ENCODE peak calls at places on chromosomes 3 and 15, in seven cellular contexts. One of them, this sample, is unnamed. For H3K36me3, the result is how much of the 10 kb centered on the place peaks cover.

GRCh38 chr3:168847293-168847883 is 751.7 kb upstream of the GOLIM4 start:
- DNase-seq in cardiac muscle cell: peak
- DNase-seq in spleen: no peak
- DNase-seq in Peyer's patch: peak
- DNase-seq in prostate gland: no peak
- DNase-seq in hepatocyte: peak
- DNase-seq in RWPE2: no peak
- DNase-seq in this sample: peak

GRCh38 chr15:81038975-81039607 is 38.4 kb downstream of the TLNRD1 start:
- DNase-seq in cardiac muscle cell: peak
- DNase-seq in spleen: no peak
- DNase-seq in Peyer's patch: no peak
- DNase-seq in prostate gland: peak
- DNase-seq in hepatocyte: peak
- DNase-seq in RWPE2: no peak
- DNase-seq in this sample: no peak

GRCh38 chr3:187626581-187626980 is 43.6 kb downstream of the SST start:
- DNase-seq in cardiac muscle cell: no peak
- DNase-seq in spleen: no peak
- DNase-seq in Peyer's patch: no peak
- DNase-seq in prostate gland: no peak
- DNase-seq in hepatocyte: no peak
- DNase-seq in RWPE2: no peak
- DNase-seq in this sample: no peak

GRCh38 chr3:25872200-25872877 is 82.4 kb downstream of the OXSM start:
- DNase-seq in cardiac muscle cell: no peak
- DNase-seq in spleen: no peak
- DNase-seq in Peyer's patch: no peak
- DNase-seq in prostate gland: no peak
- DNase-seq in hepatocyte: no peak
- DNase-seq in RWPE2: no peak
- DNase-seq in this sample: no peak

GRCh38 chr3:15860014-15860934 is 62.5 kb upstream of the ANKRD28 start:
- DNase-seq in cardiac muscle cell: peak
- DNase-seq in spleen: peak
- DNase-seq in Peyer's patch: peak
- DNase-seq in prostate gland: peak
- DNase-seq in hepatocyte: peak
- DNase-seq in RWPE2: peak
- DNase-seq in this sample: peak

GRCh38 chr3:8595252-8595934 is 49.2 kb downstream of the SSUH2 start:
- DNase-seq in cardiac muscle cell: no peak
- DNase-seq in spleen: no peak
- DNase-seq in Peyer's patch: no peak
- DNase-seq in prostate gland: no peak
- DNase-seq in hepatocyte: no peak
- DNase-seq in RWPE2: no peak
- DNase-seq in this sample: no peak

GRCh38 chr3:183710231-183710630 is 12.6 kb downstream of the YEATS2 start:
- DNase-seq in cardiac muscle cell: no peak
- DNase-seq in spleen: no peak
- DNase-seq in Peyer's patch: no peak
- DNase-seq in prostate gland: no peak
- DNase-seq in hepatocyte: no peak
- DNase-seq in RWPE2: no peak
- DNase-seq in this sample: no peak

GRCh38 chr3:58531956-58532355 is 5.0 kb downstream of the ACOX2 start:
- DNase-seq in cardiac muscle cell: no peak
- DNase-seq in spleen: no peak
- DNase-seq in Peyer's patch: no peak
- DNase-seq in prostate gland: no peak
- DNase-seq in hepatocyte: no peak
- DNase-seq in RWPE2: no peak
- DNase-seq in this sample: no peak

GRCh38 chr15:67501836-67502461 is 19.0 kb upstream of the C15orf61 start:
- DNase-seq in cardiac muscle cell: no peak
- DNase-seq in spleen: no peak
- DNase-seq in Peyer's patch: no peak
- DNase-seq in prostate gland: no peak
- DNase-seq in hepatocyte: no peak
- DNase-seq in RWPE2: no peak
- DNase-seq in this sample: no peak

GRCh38 chr3:51024765-51025681 is 350.3 kb downstream of the DOCK3 start:
- DNase-seq in cardiac muscle cell: no peak
- DNase-seq in spleen: peak
- DNase-seq in Peyer's patch: peak
- DNase-seq in prostate gland: peak
- DNase-seq in hepatocyte: peak
- DNase-seq in RWPE2: no peak
- DNase-seq in this sample: no peak

GRCh38 chr3:142925140-142925539 is 36.3 kb upstream of the PCOLCE2 start:
- DNase-seq in cardiac muscle cell: no peak
- DNase-seq in spleen: no peak
- DNase-seq in Peyer's patch: no peak
- DNase-seq in prostate gland: no peak
- DNase-seq in hepatocyte: no peak
- DNase-seq in RWPE2: no peak
- DNase-seq in this sample: no peak

GRCh38 chr15:38843736-38844590 is 279.3 kb upstream of the RASGRP1 start:
- DNase-seq in cardiac muscle cell: peak
- DNase-seq in spleen: no peak
- DNase-seq in Peyer's patch: no peak
- DNase-seq in prostate gland: no peak
- DNase-seq in hepatocyte: peak
- DNase-seq in RWPE2: no peak
- DNase-seq in this sample: no peak

GRCh38 chr3:24678441-24678865 is 183.8 kb upstream of the THRB start:
- DNase-seq in cardiac muscle cell: peak
- DNase-seq in spleen: no peak
- DNase-seq in Peyer's patch: no peak
- DNase-seq in prostate gland: no peak
- DNase-seq in hepatocyte: peak
- DNase-seq in RWPE2: peak
- DNase-seq in this sample: no peak

GRCh38 chr3:46898321-46899150 is 21.0 kb downstream of the PTH1R start:
- DNase-seq in cardiac muscle cell: no peak
- DNase-seq in spleen: peak
- DNase-seq in Peyer's patch: no peak
- DNase-seq in prostate gland: no peak
- DNase-seq in hepatocyte: no peak
- DNase-seq in RWPE2: peak
- DNase-seq in this sample: no peak

DNA sequence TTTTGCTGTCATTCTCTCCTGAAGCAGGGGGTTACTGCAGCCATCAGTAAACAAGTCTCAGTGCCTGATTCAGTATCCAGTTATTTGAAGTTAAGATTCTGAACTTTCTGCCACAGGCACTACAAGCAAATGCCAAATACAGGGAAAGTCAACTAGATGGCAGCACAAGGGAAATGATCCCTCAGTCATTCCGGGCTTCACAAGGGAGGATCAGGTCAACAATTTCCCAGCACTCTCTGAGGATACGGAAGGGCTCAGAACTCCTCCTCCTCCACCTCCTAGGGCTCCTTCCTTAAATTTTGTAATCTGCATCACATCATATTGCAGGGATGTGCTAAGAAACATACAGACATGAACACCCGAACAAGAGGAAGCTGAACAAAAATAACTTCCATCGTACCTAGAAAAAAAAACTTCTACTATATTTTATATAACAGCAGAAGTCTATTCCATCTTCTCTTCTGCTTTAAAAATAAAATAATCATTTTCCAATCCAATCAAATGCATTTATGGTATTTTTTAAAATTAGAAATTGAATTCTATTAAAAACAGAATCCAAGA is 187.1 kb downstream of the FMN1 start:
- DNase-seq in cardiac muscle cell: peak
- DNase-seq in spleen: no peak
- DNase-seq in Peyer's patch: no peak
- DNase-seq in prostate gland: no peak
- DNase-seq in hepatocyte: peak
- DNase-seq in RWPE2: no peak
- DNase-seq in this sample: no peak
- H3K4me3 ChIP-seq in cardiac muscle cell: no peak
- H3K4me3 ChIP-seq in spleen: no peak
- H3K4me3 ChIP-seq in Peyer's patch: no peak
- H3K4me3 ChIP-seq in prostate gland: no peak
- H3K4me3 ChIP-seq in hepatocyte: no peak
- H3K4me3 ChIP-seq in RWPE2: no peak
- H3K4me3 ChIP-seq in this sample: no peak

GRCh38 chr3:57402675-57403074 is 110.2 kb upstream of the ASB14 start:
- DNase-seq in cardiac muscle cell: no peak
- DNase-seq in spleen: no peak
- DNase-seq in Peyer's patch: no peak
- DNase-seq in prostate gland: no peak
- DNase-seq in hepatocyte: no peak
- DNase-seq in RWPE2: no peak
- DNase-seq in this sample: no peak

GRCh38 chr3:57391767-57392166 is 99.3 kb upstream of the ASB14 start:
- DNase-seq in cardiac muscle cell: no peak
- DNase-seq in spleen: no peak
- DNase-seq in Peyer's patch: no peak
- DNase-seq in prostate gland: no peak
- DNase-seq in hepatocyte: peak
- DNase-seq in RWPE2: no peak
- DNase-seq in this sample: peak

GRCh38 chr3:57393957-57394356 is 101.5 kb upstream of the ASB14 start:
- DNase-seq in cardiac muscle cell: no peak
- DNase-seq in spleen: no peak
- DNase-seq in Peyer's patch: no peak
- DNase-seq in prostate gland: no peak
- DNase-seq in hepatocyte: no peak
- DNase-seq in RWPE2: no peak
- DNase-seq in this sample: no peak

DNA sequence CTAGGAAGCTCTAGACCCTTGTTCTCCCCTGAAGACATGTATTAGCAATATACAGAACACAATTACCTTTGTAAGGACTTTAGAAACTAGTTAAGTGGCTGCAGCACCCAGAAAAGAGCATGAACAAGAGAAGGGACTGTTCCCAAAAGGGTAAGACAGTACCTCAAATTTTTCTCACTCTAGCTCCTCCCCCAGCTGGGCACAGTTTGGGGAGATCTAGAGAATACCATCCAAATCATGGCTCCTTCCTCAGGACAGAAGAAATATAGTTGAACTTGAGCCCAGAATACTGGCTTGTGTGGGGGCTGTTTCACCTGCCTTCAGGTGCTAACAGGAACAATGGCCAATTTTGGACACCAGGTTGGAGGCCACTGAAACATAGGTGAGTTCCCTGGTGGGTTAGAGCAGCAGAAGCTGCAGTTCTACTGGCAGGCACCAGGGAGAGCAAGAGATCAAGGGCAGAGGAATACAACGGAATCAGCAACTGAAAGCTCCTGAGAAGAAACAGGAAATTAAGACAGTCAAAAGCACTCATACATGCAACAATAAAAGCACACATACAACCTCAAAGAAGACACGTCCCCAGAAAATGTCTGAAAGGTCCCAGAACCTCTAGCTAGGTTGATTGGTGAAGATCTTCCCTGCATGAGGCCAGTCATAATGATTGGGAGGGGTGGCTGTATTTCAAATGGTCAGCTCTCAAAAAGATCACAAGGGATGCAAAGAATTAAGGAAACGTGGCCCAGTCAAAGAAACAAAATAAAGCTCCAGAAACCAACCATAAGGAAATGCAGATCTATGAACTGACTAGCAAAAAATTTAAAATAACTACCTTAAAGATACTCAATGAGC is 104.9 kb upstream of the ASB14 start:
- DNase-seq in cardiac muscle cell: peak
- DNase-seq in spleen: no peak
- DNase-seq in Peyer's patch: peak
- DNase-seq in prostate gland: peak
- DNase-seq in hepatocyte: peak
- DNase-seq in RWPE2: no peak
- DNase-seq in this sample: peak
- TF ChIP-seq CTCF in cardiac muscle cell: peak
- TF ChIP-seq CTCF in spleen: peak
- TF ChIP-seq CTCF in Peyer's patch: peak
- TF ChIP-seq CTCF in prostate gland: peak
- TF ChIP-seq CTCF in hepatocyte: peak
- TF ChIP-seq CTCF in RWPE2: peak
- TF ChIP-seq CTCF in this sample: peak

GRCh38 chr3:171995486-171995885 is 43.9 kb upstream of the FNDC3B start:
- DNase-seq in cardiac muscle cell: no peak
- DNase-seq in spleen: no peak
- DNase-seq in Peyer's patch: no peak
- DNase-seq in prostate gland: no peak
- DNase-seq in hepatocyte: no peak
- DNase-seq in RWPE2: no peak
- DNase-seq in this sample: no peak
- H3K36me3 ChIP-seq in cardiac muscle cell: under half
- H3K36me3 ChIP-seq in spleen: under half
- H3K36me3 ChIP-seq in Peyer's patch: under half
- H3K36me3 ChIP-seq in prostate gland: under half
- H3K36me3 ChIP-seq in hepatocyte: under half
- H3K36me3 ChIP-seq in RWPE2: under half
- H3K36me3 ChIP-seq in this sample: under half

GRCh38 chr3:43894176-43895049 is 203.7 kb downstream of the ABHD5 start:
- DNase-seq in cardiac muscle cell: peak
- DNase-seq in spleen: peak
- DNase-seq in Peyer's patch: peak
- DNase-seq in prostate gland: peak
- DNase-seq in hepatocyte: peak
- DNase-seq in RWPE2: no peak
- DNase-seq in this sample: peak

GRCh38 chr3:43895573-43895972 is 204.8 kb downstream of the ABHD5 start:
- DNase-seq in cardiac muscle cell: no peak
- DNase-seq in spleen: no peak
- DNase-seq in Peyer's patch: no peak
- DNase-seq in prostate gland: no peak
- DNase-seq in hepatocyte: no peak
- DNase-seq in RWPE2: no peak
- DNase-seq in this sample: no peak

GRCh38 chr3:43892061-43892460 is 201.3 kb downstream of the ABHD5 start:
- DNase-seq in cardiac muscle cell: no peak
- DNase-seq in spleen: no peak
- DNase-seq in Peyer's patch: no peak
- DNase-seq in prostate gland: no peak
- DNase-seq in hepatocyte: no peak
- DNase-seq in RWPE2: no peak
- DNase-seq in this sample: no peak

GRCh38 chr3:43892535-43892934 is 201.8 kb downstream of the ABHD5 start:
- DNase-seq in cardiac muscle cell: no peak
- DNase-seq in spleen: no peak
- DNase-seq in Peyer's patch: no peak
- DNase-seq in prostate gland: no peak
- DNase-seq in hepatocyte: no peak
- DNase-seq in RWPE2: no peak
- DNase-seq in this sample: no peak

GRCh38 chr3:43893721-43894120 is 203.0 kb downstream of the ABHD5 start:
- DNase-seq in cardiac muscle cell: no peak
- DNase-seq in spleen: no peak
- DNase-seq in Peyer's patch: no peak
- DNase-seq in prostate gland: no peak
- DNase-seq in hepatocyte: no peak
- DNase-seq in RWPE2: no peak
- DNase-seq in this sample: no peak
- H3K4me3 ChIP-seq in cardiac muscle cell: peak
- H3K4me3 ChIP-seq in spleen: peak
- H3K4me3 ChIP-seq in Peyer's patch: peak
- H3K4me3 ChIP-seq in prostate gland: peak
- H3K4me3 ChIP-seq in hepatocyte: peak
- H3K4me3 ChIP-seq in RWPE2: peak
- H3K4me3 ChIP-seq in this sample: peak